ENCODE peak calls at places on chromosomes 1 and 21, in six cellular contexts. N, C, W, F, K and D are unnamed samples.

GRCh38 chr1:41368801-41369200 is 7.6 kb downstream of the FOXO6 start:
- DNase-seq in C (no peak), F (no peak), W (no peak), K (no peak), N (no peak), D (no peak)

GRCh38 chr1:77533660-77534295 is 148.7 kb downstream of the ZZZ3 start:
- DNase-seq in W (peak), K (peak), N (peak), F (peak), C (peak), D (peak)

GRCh38 chr1:19341201-19342076 is 29.3 kb downstream of the SLC66A1 start:
- DNase-seq in C (peak), W (peak), N (peak), F (peak), K (peak), D (peak)

GRCh38 chr1:227453962-227454361 is 109.4 kb upstream of the ZNF678 start:
- DNase-seq in F (no peak), C (no peak), N (no peak), W (no peak), K (no peak), D (no peak)

GRCh38 chr21:31945576-31945975 is 72.8 kb downstream of the HUNK start:
- DNase-seq in K (no peak), W (peak), F (no peak), N (no peak), C (no peak), D (no peak)

GRCh38 chr1:214317734-214318133 is 36.8 kb downstream of the SMYD2 start:
- DNase-seq in K (no peak), W (no peak), F (no peak), C (no peak), N (no peak), D (no peak)

GRCh38 chr1:182350839-182351238 is 40.8 kb downstream of the GLUL start:
- DNase-seq in W (no peak), C (no peak), N (no peak), K (no peak), F (no peak), D (no peak)

GRCh38 chr21:44520326-44521300 is 19.4 kb downstream of the KRTAP10-1 start:
- DNase-seq in W (no peak), K (no peak), N (no peak), C (no peak), F (no peak), D (no peak)

GRCh38 chr1:159763686-159764085 is 17.1 kb upstream of the DUSP23 start:
- DNase-seq in F (no peak), N (no peak), K (no peak), W (no peak), C (no peak), D (no peak)

GRCh38 chr1:63537940-63538339 is 14.6 kb downstream of the EFCAB7 start:
- DNase-seq in N (no peak), W (no peak), F (no peak), K (no peak), C (no peak), D (peak)

GRCh38 chr1:233019921-233020320 is 69.5 kb downstream of the NTPCR start:
- DNase-seq in C (no peak), K (no peak), W (peak), F (no peak), N (no peak), D (no peak)